ENCODE peak calls at places on chromosomes 4 and X, in eight cellular contexts. One of them, this sample, is unnamed.

GRCh38 chr4:114012749-114013148 is 33.3 kb upstream of the ARSJ start:
- DNase-seq in NB4: no peak
- DNase-seq in activated CD8-positive, alpha-beta memory T cell treated with anti-CD3 and anti-CD28 coated beads, Interleukin-2, amount 10 ng/mL, durations not matched to agents 7 days and 5 days: no peak
- DNase-seq in EL: no peak
- DNase-seq in stimulated activated CD8-positive, alpha-beta memory T cell treated with anti-CD3 and anti-CD28 coated beads, Interleukin-15, amount 100 ng/mL, for 24 hours: no peak
- DNase-seq in NCI-H460: no peak
- DNase-seq in T-helper 9 cell: no peak
- DNase-seq in smooth muscle cell of the brain vasculature: no peak
- DNase-seq in this sample: no peak

GRCh38 chr4:3337811-3338210 is 45.0 kb downstream of the RGS12 start:
- DNase-seq in NB4: no peak
- DNase-seq in activated CD8-positive, alpha-beta memory T cell treated with anti-CD3 and anti-CD28 coated beads, Interleukin-2, amount 10 ng/mL, durations not matched to agents 7 days and 5 days: no peak
- DNase-seq in smooth muscle cell of the brain vasculature: no peak
- DNase-seq in stimulated activated CD8-positive, alpha-beta memory T cell treated with anti-CD3 and anti-CD28 coated beads, Interleukin-15, amount 100 ng/mL, for 24 hours: no peak
- DNase-seq in EL: no peak
- DNase-seq in T-helper 9 cell: no peak
- DNase-seq in NCI-H460: no peak
- DNase-seq in this sample: no peak

GRCh38 chr4:90977726-90978125 is 850.5 kb downstream of the CCSER1 start:
- DNase-seq in activated CD8-positive, alpha-beta memory T cell treated with anti-CD3 and anti-CD28 coated beads, Interleukin-2, amount 10 ng/mL, durations not matched to agents 7 days and 5 days: no peak
- DNase-seq in EL: no peak
- DNase-seq in stimulated activated CD8-positive, alpha-beta memory T cell treated with anti-CD3 and anti-CD28 coated beads, Interleukin-15, amount 100 ng/mL, for 24 hours: no peak
- DNase-seq in smooth muscle cell of the brain vasculature: no peak
- DNase-seq in NCI-H460: no peak
- DNase-seq in NB4: no peak
- DNase-seq in T-helper 9 cell: no peak
- DNase-seq in this sample: no peak

GRCh38 chr4:2591189-2591588 is 54.7 kb downstream of the FAM193A start:
- DNase-seq in smooth muscle cell of the brain vasculature: no peak
- DNase-seq in NB4: peak; percentile 80
- DNase-seq in T-helper 9 cell: no peak
- DNase-seq in EL: no peak
- DNase-seq in activated CD8-positive, alpha-beta memory T cell treated with anti-CD3 and anti-CD28 coated beads, Interleukin-2, amount 10 ng/mL, durations not matched to agents 7 days and 5 days: no peak
- DNase-seq in stimulated activated CD8-positive, alpha-beta memory T cell treated with anti-CD3 and anti-CD28 coated beads, Interleukin-15, amount 100 ng/mL, for 24 hours: no peak
- DNase-seq in NCI-H460: no peak
- DNase-seq in this sample: no peak

GRCh38 chr4:37892641-37893040 is 1.8 kb downstream of the TBC1D1 start:
- DNase-seq in T-helper 9 cell: peak; percentile 13
- DNase-seq in NB4: peak; percentile 59
- DNase-seq in activated CD8-positive, alpha-beta memory T cell treated with anti-CD3 and anti-CD28 coated beads, Interleukin-2, amount 10 ng/mL, durations not matched to agents 7 days and 5 days: peak; percentile 73
- DNase-seq in smooth muscle cell of the brain vasculature: no peak
- DNase-seq in stimulated activated CD8-positive, alpha-beta memory T cell treated with anti-CD3 and anti-CD28 coated beads, Interleukin-15, amount 100 ng/mL, for 24 hours: no peak
- DNase-seq in EL: no peak
- DNase-seq in NCI-H460: no peak
- DNase-seq in this sample: no peak

GRCh38 chrX:20361890-20362262 is 95.2 kb upstream of the RPS6KA3 start:
- DNase-seq in T-helper 9 cell: no peak
- DNase-seq in activated CD8-positive, alpha-beta memory T cell treated with anti-CD3 and anti-CD28 coated beads, Interleukin-2, amount 10 ng/mL, durations not matched to agents 7 days and 5 days: no peak
- DNase-seq in smooth muscle cell of the brain vasculature: no peak
- DNase-seq in NB4: no peak
- DNase-seq in stimulated activated CD8-positive, alpha-beta memory T cell treated with anti-CD3 and anti-CD28 coated beads, Interleukin-15, amount 100 ng/mL, for 24 hours: no peak
- DNase-seq in NCI-H460: no peak
- DNase-seq in EL: peak; percentile 77
- DNase-seq in this sample: no peak

GRCh38 chr4:113109106-113109740 is 59.8 kb downstream of the ANK2 start:
- DNase-seq in activated CD8-positive, alpha-beta memory T cell treated with anti-CD3 and anti-CD28 coated beads, Interleukin-2, amount 10 ng/mL, durations not matched to agents 7 days and 5 days: no peak
- DNase-seq in smooth muscle cell of the brain vasculature: no peak
- DNase-seq in EL: no peak
- DNase-seq in NB4: no peak
- DNase-seq in stimulated activated CD8-positive, alpha-beta memory T cell treated with anti-CD3 and anti-CD28 coated beads, Interleukin-15, amount 100 ng/mL, for 24 hours: no peak
- DNase-seq in NCI-H460: no peak
- DNase-seq in T-helper 9 cell: no peak
- DNase-seq in this sample: no peak

GRCh38 chr4:139229534-139230039 is 50.4 kb downstream of the MGARP start:
- DNase-seq in EL: peak; percentile 58
- DNase-seq in NCI-H460: peak; percentile 44
- DNase-seq in activated CD8-positive, alpha-beta memory T cell treated with anti-CD3 and anti-CD28 coated beads, Interleukin-2, amount 10 ng/mL, durations not matched to agents 7 days and 5 days: no peak
- DNase-seq in smooth muscle cell of the brain vasculature: no peak
- DNase-seq in NB4: peak; percentile 57
- DNase-seq in T-helper 9 cell: no peak
- DNase-seq in stimulated activated CD8-positive, alpha-beta memory T cell treated with anti-CD3 and anti-CD28 coated beads, Interleukin-15, amount 100 ng/mL, for 24 hours: no peak
- DNase-seq in this sample: peak; percentile 1

GRCh38 chr4:106365613-106366012 is 3.0 kb downstream of the GIMD1 start:
- DNase-seq in activated CD8-positive, alpha-beta memory T cell treated with anti-CD3 and anti-CD28 coated beads, Interleukin-2, amount 10 ng/mL, durations not matched to agents 7 days and 5 days: no peak
- DNase-seq in T-helper 9 cell: no peak
- DNase-seq in stimulated activated CD8-positive, alpha-beta memory T cell treated with anti-CD3 and anti-CD28 coated beads, Interleukin-15, amount 100 ng/mL, for 24 hours: no peak
- DNase-seq in smooth muscle cell of the brain vasculature: peak; percentile 40
- DNase-seq in NCI-H460: peak; percentile 18
- DNase-seq in EL: peak; percentile 87
- DNase-seq in NB4: peak; percentile 77
- DNase-seq in this sample: no peak